ENCODE peak calls at places on chromosome 18, in ten cellular contexts. N is transverse colon, S is BE2C, K is breast epithelium, A is cardiac muscle cell, X is heart right ventricle, M is psoas muscle, L is lower lobe of right lung, P is colonic mucosa, C is body of pancreas. E is an unnamed sample.

GRCh38 chr18:21457179-21457535 is 143.3 kb downstream of the ESCO1 start:
- DNase-seq in C (no peak), S (no peak), K (no peak), M (no peak), A (no peak), P (no peak), X (no peak), L (no peak), N (no peak), E (no peak)

GRCh38 chr18:29147944-29148343 is 971.0 kb upstream of the CDH2 start:
- DNase-seq in C (no peak), M (no peak), P (no peak), S (peak; percentile 19), K (no peak), N (no peak), A (peak; percentile 84), X (no peak), L (no peak), E (no peak)

GRCh38 chr18:58337688-58338087 is 291.2 kb downstream of the ALPK2 start:
- DNase-seq in L (no peak), A (peak; percentile 36), N (no peak), M (no peak), X (no peak), K (no peak), S (no peak), P (peak; percentile 61), C (no peak), E (no peak)

GRCh38 chr18:33751613-33752221 is 173.7 kb downstream of the ASXL3 start:
- DNase-seq in N (no peak), A (peak; percentile 29), P (no peak), L (no peak), S (no peak), C (no peak), M (no peak), K (no peak), X (no peak), E (no peak)

GRCh38 chr18:65527879-65528633 is 222.8 kb upstream of the CDH7 start:
- DNase-seq in L (no peak), C (no peak), X (no peak), S (peak; percentile 40), M (no peak), K (no peak), N (no peak), A (no peak), P (no peak), E (no peak)

GRCh38 chr18:64872710-64873458 is 724.0 kb upstream of the LINC00305 start:
- DNase-seq in P (no peak), S (no peak), M (no peak), N (no peak), L (no peak), X (no peak), K (no peak), C (no peak), A (no peak), E (no peak)

GRCh38 chr18:37661061-37661460 is 95.5 kb upstream of the CELF4 start:
- DNase-seq in A (no peak), L (no peak), C (no peak), K (no peak), X (no peak), S (no peak), P (no peak), M (no peak), N (no peak), E (no peak)

GRCh38 chr18:57759650-57760049 is 43.5 kb downstream of the ATP8B1 start:
- DNase-seq in N (no peak), P (no peak), C (no peak), X (no peak), K (no peak), A (peak; percentile 49), L (no peak), S (no peak), M (no peak), E (no peak)

GRCh38 chr18:2337552-2338141 is 233.7 kb downstream of the METTL4 start:
- DNase-seq in M (no peak), K (no peak), C (peak; percentile 77), N (peak; percentile 19), X (peak; percentile 11), L (no peak), S (peak; percentile 23), A (peak; percentile 29), P (peak; percentile 37), E (no peak)

DNA sequence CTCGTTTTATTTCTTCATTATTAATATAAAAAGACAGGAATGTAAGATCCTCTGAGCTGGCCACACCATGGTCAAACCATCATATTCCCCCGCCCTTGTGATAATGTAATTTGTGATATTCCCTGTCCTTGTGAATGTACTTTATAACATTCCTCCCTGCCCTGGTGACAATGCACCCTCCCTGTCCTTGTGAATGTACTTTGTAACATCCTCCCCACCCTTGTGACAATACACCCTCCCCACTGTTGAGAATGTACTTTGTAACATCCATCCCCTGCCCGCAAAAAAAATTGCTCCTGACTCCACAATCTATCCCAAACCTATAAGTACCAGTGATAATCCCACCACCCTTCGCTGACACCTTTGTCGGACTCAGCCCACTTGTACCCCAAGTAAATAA is 211.0 kb downstream of the MBD2 start:
- DNase-seq in A (no peak), S (no peak), X (no peak), M (no peak), L (no peak), C (no peak), P (no peak), N (no peak), K (no peak), E (no peak)
- TF ChIP-seq CTCF in A (no peak), S (no peak), X (no peak), M (no peak), L (no peak), C (no peak), P (no peak), N (no peak), K (no peak), E (no peak)

DNA sequence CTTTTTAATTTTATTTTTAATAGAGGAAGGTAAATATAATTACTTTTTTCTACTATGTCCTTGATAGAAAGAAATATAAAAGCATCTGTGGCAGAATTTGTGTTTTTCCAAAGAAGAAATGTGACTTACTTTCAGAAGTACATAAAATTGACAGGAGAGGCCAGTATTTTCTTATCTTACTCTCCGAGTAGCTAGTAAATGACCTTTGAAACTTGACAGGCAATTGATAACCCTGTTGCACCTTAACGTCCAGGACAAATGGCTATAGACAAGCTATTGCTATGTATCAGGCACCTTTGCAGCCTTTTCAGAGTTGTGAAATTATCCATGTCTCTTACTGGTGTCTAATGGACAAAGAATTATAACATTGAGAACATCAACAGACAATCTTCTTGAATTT is 63.1 kb upstream of the TNFRSF11A start:
- DNase-seq in K (no peak), S (no peak), X (no peak), N (no peak), L (no peak), P (no peak), C (no peak), M (no peak), A (no peak), E (no peak)
- H3K36me3 ChIP-seq in K (peaks cover 3% of the 10 kb centered on the region), S (no peaks in the 10 kb centered on the region), X (peaks cover 99% of the 10 kb centered on the region), N (peaks cover 64% of the 10 kb centered on the region), L (peaks cover 94% of the 10 kb centered on the region), P (no peaks in the 10 kb centered on the region), C (peaks cover 21% of the 10 kb centered on the region), M (no peaks in the 10 kb centered on the region), A (peaks cover 39% of the 10 kb centered on the region), E (peaks cover 93% of the 10 kb centered on the region)

DNA sequence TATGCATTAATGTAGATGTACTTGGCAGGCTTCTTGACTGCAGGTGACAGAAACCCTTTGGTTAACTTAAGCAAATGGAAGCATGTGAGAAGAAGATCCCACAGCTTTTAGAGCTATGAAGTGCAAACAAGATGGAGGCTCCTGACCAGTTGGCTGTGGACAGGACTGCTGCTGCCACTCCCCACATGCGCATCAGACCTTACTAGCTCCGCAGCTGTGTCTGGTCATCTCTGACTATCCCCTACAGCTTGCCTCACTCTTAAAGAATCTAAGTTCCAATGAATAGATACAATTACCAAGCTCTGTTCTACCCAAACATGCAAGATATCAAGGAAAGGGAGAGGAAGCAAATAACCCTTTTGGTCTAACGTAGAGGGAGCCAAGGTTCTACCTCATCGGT is 587.6 kb downstream of the DSC3 start:
- DNase-seq in X (no peak), P (no peak), A (no peak), S (no peak), K (no peak), L (no peak), C (no peak), N (no peak), M (no peak), E (no peak)
- H3K9me3 ChIP-seq in X (no peaks in the 10 kb centered on the region), P (no peaks in the 10 kb centered on the region), A (no peaks in the 10 kb centered on the region), S (no peaks in the 10 kb centered on the region), K (no peaks in the 10 kb centered on the region), L (no peaks in the 10 kb centered on the region), C (no peaks in the 10 kb centered on the region), N (no peaks in the 10 kb centered on the region), M (no peaks in the 10 kb centered on the region), E (no peaks in the 10 kb centered on the region)

GRCh38 chr18:23640023-23640422 is 22.7 kb downstream of the ANKRD29 start:
- DNase-seq in P (no peak), M (no peak), A (no peak), C (no peak), N (no peak), K (no peak), L (no peak), X (no peak), S (no peak), E (no peak)
- TF ChIP-seq CTCF in P (no peak), M (no peak), A (no peak), C (no peak), N (no peak), K (no peak), L (no peak), X (no peak), S (peak; percentile 22), E (peak; percentile 32)

GRCh38 chr18:220708-221107 is 47.1 kb downstream of the THOC1 start:
- DNase-seq in L (no peak), P (no peak), X (no peak), M (no peak), K (no peak), C (no peak), S (no peak), N (no peak), A (no peak), E (no peak)
- H3K36me3 ChIP-seq in L (peaks cover 61% of the 10 kb centered on the region), P (no peaks in the 10 kb centered on the region), X (peaks cover 77% of the 10 kb centered on the region), M (peaks cover 4% of the 10 kb centered on the region), K (peaks cover 6% of the 10 kb centered on the region), C (peaks cover 23% of the 10 kb centered on the region), S (peaks cover 16% of the 10 kb centered on the region), N (peaks cover 32% of the 10 kb centered on the region), A (peaks cover 77% of the 10 kb centered on the region), E (peaks cover 79% of the 10 kb centered on the region)